ENCODE peak calls at places on chromosomes 2 and 18, in five cellular contexts. One of them, this sample, is unnamed.

GRCh38 chr2:174209325-174209724 is 39.0 kb downstream of the OLA1 start:
- DNase-seq in IMR-90: no peak
- DNase-seq in H1: no peak
- DNase-seq in trophoblast cell: no peak
- DNase-seq in mesendoderm: no peak
- DNase-seq in this sample: no peak

GRCh38 chr2:43005211-43005974 is 213.0 kb upstream of the HAAO start:
- DNase-seq in mesendoderm: no peak
- DNase-seq in trophoblast cell: no peak
- DNase-seq in IMR-90: no peak
- DNase-seq in H1: no peak
- DNase-seq in this sample: no peak

GRCh38 chr2:85169581-85169980 is 36.4 kb downstream of the TCF7L1 start:
- DNase-seq in mesendoderm: no peak
- DNase-seq in H1: no peak
- DNase-seq in trophoblast cell: no peak
- DNase-seq in IMR-90: no peak
- DNase-seq in this sample: no peak

GRCh38 chr2:2827691-2828315 is 496.7 kb upstream of the MYT1L start:
- DNase-seq in trophoblast cell: no peak
- DNase-seq in IMR-90: no peak
- DNase-seq in H1: peak; percentile 11
- DNase-seq in mesendoderm: no peak
- DNase-seq in this sample: no peak

GRCh38 chr18:10044054-10044453 is 130.2 kb downstream of the VAPA start:
- DNase-seq in trophoblast cell: no peak
- DNase-seq in H1: no peak
- DNase-seq in IMR-90: no peak
- DNase-seq in mesendoderm: no peak
- DNase-seq in this sample: no peak

GRCh38 chr2:155689791-155690190 is 642.7 kb downstream of the NR4A2 start:
- DNase-seq in mesendoderm: no peak
- DNase-seq in H1: no peak
- DNase-seq in IMR-90: no peak
- DNase-seq in trophoblast cell: no peak
- DNase-seq in this sample: no peak

GRCh38 chr2:101014264-101014857 is 12.3 kb downstream of the RPL31 start:
- DNase-seq in mesendoderm: no peak
- DNase-seq in H1: no peak
- DNase-seq in trophoblast cell: no peak
- DNase-seq in IMR-90: no peak
- DNase-seq in this sample: no peak

GRCh38 chr18:55101458-55101824 is 142.2 kb upstream of the CCDC68 start:
- DNase-seq in H1: no peak
- DNase-seq in trophoblast cell: no peak
- DNase-seq in IMR-90: no peak
- DNase-seq in mesendoderm: no peak
- DNase-seq in this sample: no peak

GRCh38 chr18:6057604-6058003 is 162.3 kb upstream of the TMEM200C start:
- DNase-seq in trophoblast cell: no peak
- DNase-seq in mesendoderm: no peak
- DNase-seq in IMR-90: peak; percentile 48
- DNase-seq in H1: no peak
- DNase-seq in this sample: no peak

GRCh38 chr2:135245055-135245454 is 193.0 kb downstream of the RAB3GAP1 start:
- DNase-seq in H1: no peak
- DNase-seq in mesendoderm: peak; percentile 78
- DNase-seq in IMR-90: peak; percentile 73
- DNase-seq in trophoblast cell: peak; percentile 34
- DNase-seq in this sample: no peak

GRCh38 chr2:70808983-70809958 is 11.1 kb downstream of the CLEC4F start:
- DNase-seq in IMR-90: no peak
- DNase-seq in H1: no peak
- DNase-seq in mesendoderm: no peak
- DNase-seq in trophoblast cell: no peak
- DNase-seq in this sample: no peak

GRCh38 chr2:30115141-30115980 is 31.4 kb upstream of the YPEL5 start:
- DNase-seq in H1: peak; percentile 93
- DNase-seq in mesendoderm: peak; percentile 90
- DNase-seq in trophoblast cell: peak; percentile 78
- DNase-seq in IMR-90: peak; percentile 82
- DNase-seq in this sample: peak; percentile 54

GRCh38 chr18:7066965-7067555 is 50.5 kb downstream of the LAMA1 start:
- DNase-seq in IMR-90: peak; percentile 12
- DNase-seq in mesendoderm: no peak
- DNase-seq in H1: no peak
- DNase-seq in trophoblast cell: no peak
- DNase-seq in this sample: no peak

GRCh38 chr2:187299122-187299906 is 148.7 kb downstream of the CALCRL start:
- DNase-seq in trophoblast cell: no peak
- DNase-seq in H1: no peak
- DNase-seq in mesendoderm: peak; percentile 33
- DNase-seq in IMR-90: no peak
- DNase-seq in this sample: no peak

GRCh38 chr2:83234291-83234690 is 1224.8 kb downstream of the SUCLG1 start:
- DNase-seq in IMR-90: no peak
- DNase-seq in H1: no peak
- DNase-seq in mesendoderm: no peak
- DNase-seq in trophoblast cell: no peak
- DNase-seq in this sample: no peak

GRCh38 chr2:134194519-134194918 is 59.4 kb upstream of the MGAT5 start:
- DNase-seq in trophoblast cell: no peak
- DNase-seq in H1: no peak
- DNase-seq in mesendoderm: no peak
- DNase-seq in IMR-90: no peak
- DNase-seq in this sample: no peak

GRCh38 chr2:121723316-121723715 is 13.4 kb downstream of the NIFK start:
- DNase-seq in H1: no peak
- DNase-seq in trophoblast cell: no peak
- DNase-seq in IMR-90: no peak
- DNase-seq in mesendoderm: no peak
- DNase-seq in this sample: no peak

GRCh38 chr2:101698419-101699190 is 1.1 kb downstream of the MAP4K4 start:
- DNase-seq in mesendoderm: peak; percentile 47
- DNase-seq in IMR-90: no peak
- DNase-seq in trophoblast cell: no peak
- DNase-seq in H1: no peak
- DNase-seq in this sample: no peak

GRCh38 chr18:55863876-55864275 is 275.9 kb upstream of the TCF4 start:
- DNase-seq in H1: no peak
- DNase-seq in mesendoderm: no peak
- DNase-seq in trophoblast cell: no peak
- DNase-seq in IMR-90: peak; percentile 40
- DNase-seq in this sample: no peak

GRCh38 chr2:168758970-168759820 is 43.2 kb upstream of the NOSTRIN start:
- DNase-seq in IMR-90: peak; percentile 59
- DNase-seq in H1: no peak
- DNase-seq in trophoblast cell: peak; percentile 6
- DNase-seq in mesendoderm: peak; percentile 66
- DNase-seq in this sample: peak; percentile 9

GRCh38 chr18:12597775-12598174 is 60.1 kb downstream of the SPIRE1 start:
- DNase-seq in mesendoderm: no peak
- DNase-seq in trophoblast cell: peak; percentile 68
- DNase-seq in H1: no peak
- DNase-seq in IMR-90: peak; percentile 90
- DNase-seq in this sample: no peak

GRCh38 chr2:160612266-160612864 is 118.8 kb upstream of the RBMS1 start:
- DNase-seq in H1: no peak
- DNase-seq in mesendoderm: no peak
- DNase-seq in IMR-90: peak; percentile 36
- DNase-seq in trophoblast cell: no peak
- DNase-seq in this sample: no peak

GRCh38 chr2:203451011-203451410 is 84.1 kb downstream of the RAPH1 start:
- DNase-seq in IMR-90: peak; percentile 31
- DNase-seq in mesendoderm: no peak
- DNase-seq in H1: no peak
- DNase-seq in trophoblast cell: no peak
- DNase-seq in this sample: no peak

GRCh38 chr2:60661073-60661738 is 94.9 kb upstream of the PAPOLG start:
- DNase-seq in H1: no peak
- DNase-seq in IMR-90: no peak
- DNase-seq in mesendoderm: no peak
- DNase-seq in trophoblast cell: no peak
- DNase-seq in this sample: no peak

GRCh38 chr2:9668686-9669338 is 38.0 kb upstream of the YWHAQ start:
- DNase-seq in trophoblast cell: no peak
- DNase-seq in mesendoderm: no peak
- DNase-seq in H1: no peak
- DNase-seq in IMR-90: peak; percentile 57
- DNase-seq in this sample: no peak

GRCh38 chr18:62919109-62919838 is 203.9 kb downstream of the PHLPP1 start:
- DNase-seq in trophoblast cell: no peak
- DNase-seq in IMR-90: peak; percentile 22
- DNase-seq in H1: no peak
- DNase-seq in mesendoderm: no peak
- DNase-seq in this sample: no peak

GRCh38 chr2:134206029-134206428 is 47.8 kb upstream of the MGAT5 start:
- DNase-seq in mesendoderm: peak; percentile 83
- DNase-seq in IMR-90: no peak
- DNase-seq in trophoblast cell: no peak
- DNase-seq in H1: no peak
- DNase-seq in this sample: peak; percentile 17

GRCh38 chr2:13858626-13859025 is 773.9 kb upstream of the LRATD1 start:
- DNase-seq in IMR-90: peak; percentile 0
- DNase-seq in trophoblast cell: no peak
- DNase-seq in H1: no peak
- DNase-seq in mesendoderm: peak; percentile 3
- DNase-seq in this sample: no peak

GRCh38 chr2:225998653-225999052 is 599.1 kb downstream of the NYAP2 start:
- DNase-seq in trophoblast cell: peak; percentile 13
- DNase-seq in mesendoderm: peak; percentile 31
- DNase-seq in IMR-90: peak; percentile 42
- DNase-seq in H1: no peak
- DNase-seq in this sample: no peak

GRCh38 chr2:75765798-75766197 is 55.1 kb upstream of the GCFC2 start:
- DNase-seq in trophoblast cell: no peak
- DNase-seq in mesendoderm: no peak
- DNase-seq in H1: no peak
- DNase-seq in IMR-90: no peak
- DNase-seq in this sample: no peak

GRCh38 chr2:161576421-161576820 is 47.8 kb upstream of the SLC4A10 start:
- DNase-seq in IMR-90: no peak
- DNase-seq in mesendoderm: peak; percentile 84
- DNase-seq in trophoblast cell: peak; percentile 10
- DNase-seq in H1: peak; percentile 55
- DNase-seq in this sample: no peak

GRCh38 chr2:36433311-36434217 is 78.0 kb downstream of the CRIM1 start:
- DNase-seq in mesendoderm: no peak
- DNase-seq in H1: no peak
- DNase-seq in trophoblast cell: no peak
- DNase-seq in IMR-90: peak; percentile 59
- DNase-seq in this sample: no peak

GRCh38 chr2:30208453-30208852 is 22.9 kb upstream of the LBH start:
- DNase-seq in trophoblast cell: peak; percentile 61
- DNase-seq in IMR-90: peak; percentile 82
- DNase-seq in mesendoderm: peak; percentile 97
- DNase-seq in H1: peak; percentile 57
- DNase-seq in this sample: peak; percentile 59

GRCh38 chr2:41326801-41327200 is 721.0 kb upstream of the PKDCC start:
- DNase-seq in IMR-90: no peak
- DNase-seq in H1: no peak
- DNase-seq in trophoblast cell: no peak
- DNase-seq in mesendoderm: peak; percentile 29
- DNase-seq in this sample: peak; percentile 32

GRCh38 chr2:46848446-46848845 is 67.2 kb downstream of the MCFD2 start:
- DNase-seq in IMR-90: no peak
- DNase-seq in mesendoderm: no peak
- DNase-seq in H1: no peak
- DNase-seq in trophoblast cell: no peak
- DNase-seq in this sample: no peak

GRCh38 chr18:505483-506122 is 5.1 kb upstream of the COLEC12 start:
- DNase-seq in IMR-90: no peak
- DNase-seq in H1: no peak
- DNase-seq in mesendoderm: peak; percentile 55
- DNase-seq in trophoblast cell: no peak
- DNase-seq in this sample: no peak

GRCh38 chr2:43368483-43369385 is 142.3 kb upstream of the ZFP36L2 start:
- DNase-seq in trophoblast cell: no peak
- DNase-seq in mesendoderm: no peak
- DNase-seq in IMR-90: peak; percentile 17
- DNase-seq in H1: no peak
- DNase-seq in this sample: no peak

GRCh38 chr2:72964146-72964525 is 46.8 kb downstream of the EMX1 start:
- DNase-seq in IMR-90: no peak
- DNase-seq in mesendoderm: no peak
- DNase-seq in H1: no peak
- DNase-seq in trophoblast cell: no peak
- DNase-seq in this sample: no peak
- H3K4ac ChIP-seq in IMR-90: no peak overlapping the region
- H3K4ac ChIP-seq in mesendoderm: no peak overlapping the region
- H3K4ac ChIP-seq in H1: peak overlapping the region; percentile 41
- H3K4ac ChIP-seq in trophoblast cell: no peak overlapping the region
- H3K4ac ChIP-seq in this sample: no peak overlapping the region

GRCh38 chr2:10721344-10722251 is at the start of gene ATP6V1C2:
- DNase-seq in mesendoderm: peak; percentile 30
- DNase-seq in IMR-90: no peak
- DNase-seq in H1: peak; percentile 78
- DNase-seq in trophoblast cell: peak; percentile 28
- DNase-seq in this sample: peak; percentile 64
- H2BK120ac ChIP-seq in mesendoderm: no peak within 1 kb of the TSS
- H2BK120ac ChIP-seq in IMR-90: no peak within 1 kb of the TSS
- H2BK120ac ChIP-seq in H1: no peak within 1 kb of the TSS
- H2BK120ac ChIP-seq in trophoblast cell: no peak within 1 kb of the TSS
- H2BK120ac ChIP-seq in this sample: no peak within 1 kb of the TSS

DNA sequence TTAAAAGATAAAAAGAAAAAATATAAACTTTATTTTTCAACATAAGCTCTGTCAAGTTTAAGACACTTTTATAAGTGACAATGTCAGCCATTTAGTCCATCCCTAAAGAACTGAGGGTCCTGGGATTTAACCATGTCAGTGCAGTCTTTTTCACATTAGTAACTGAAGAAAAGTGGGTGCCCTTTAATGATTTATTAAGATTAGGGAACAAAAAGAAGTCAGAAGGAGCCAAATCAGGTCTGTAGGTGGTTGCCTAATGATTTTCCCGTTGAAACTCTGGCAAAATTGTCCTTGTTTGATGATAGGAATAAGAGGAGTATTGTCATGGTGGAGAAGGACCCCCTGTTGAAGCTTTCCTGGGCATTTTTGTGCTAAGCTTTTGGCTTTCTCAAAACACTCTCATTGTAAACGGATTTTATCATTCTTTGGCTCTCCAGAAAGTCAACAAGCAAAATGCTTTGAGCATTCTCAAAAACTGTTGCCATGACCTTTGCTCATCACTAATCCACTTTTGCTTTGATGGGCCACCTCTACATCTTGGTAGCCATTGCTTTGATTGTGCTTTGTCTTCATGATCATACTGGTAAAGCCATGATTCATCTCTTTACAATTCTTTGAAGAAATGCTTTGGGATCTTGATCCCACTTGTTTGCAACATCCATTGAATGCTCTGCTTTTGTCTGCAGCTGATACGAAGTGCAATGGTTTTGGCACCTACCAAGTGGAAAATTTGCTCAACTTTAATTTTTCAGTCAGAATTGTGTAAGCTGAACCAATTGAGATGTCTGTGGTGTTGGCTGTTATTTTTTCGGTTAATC is 22.0 kb downstream of the TSPYL6 start:
- DNase-seq in H1: no peak
- DNase-seq in IMR-90: no peak
- DNase-seq in trophoblast cell: no peak
- DNase-seq in mesendoderm: no peak
- DNase-seq in this sample: no peak
- H3K4me3 ChIP-seq in H1: no peak overlapping the region
- H3K4me3 ChIP-seq in IMR-90: no peak overlapping the region
- H3K4me3 ChIP-seq in trophoblast cell: no peak overlapping the region
- H3K4me3 ChIP-seq in mesendoderm: no peak overlapping the region
- H3K4me3 ChIP-seq in this sample: no peak overlapping the region

GRCh38 chr2:179037807-179038206 is 12.1 kb downstream of the CCDC141 start:
- DNase-seq in mesendoderm: no peak
- DNase-seq in H1: no peak
- DNase-seq in IMR-90: no peak
- DNase-seq in trophoblast cell: no peak
- DNase-seq in this sample: no peak
- H3K4ac ChIP-seq in mesendoderm: no peak overlapping the region
- H3K4ac ChIP-seq in H1: no peak overlapping the region
- H3K4ac ChIP-seq in IMR-90: no peak overlapping the region
- H3K4ac ChIP-seq in trophoblast cell: no peak overlapping the region
- H3K4ac ChIP-seq in this sample: no peak overlapping the region

This sample was measured in neuronal stem cell.